ENCODE peak calls at places on chromosomes 4 and X, in seven cellular contexts. P is gastrocnemius medialis, E is right lobe of liver, S is transverse colon, G is NB4, R is esophagus squamous epithelium, Z is spleen. U is an unnamed sample.

GRCh38 chr4:189177130-189177529 is 763.5 kb upstream of the FRG1 start:
- DNase-seq in P (no peak), E (no peak), S (no peak), G (no peak), R (no peak), Z (no peak), U (no peak)

GRCh38 chr4:174580597-174580996 is 58.3 kb upstream of the HPGD start:
- DNase-seq in P (no peak), E (no peak), S (no peak), G (no peak), R (no peak), Z (no peak), U (no peak)

GRCh38 chrX:72060196-72060974 is 71.3 kb downstream of the RTL5 start:
- DNase-seq in P (no peak), E (no peak), S (no peak), G (no peak), R (no peak), Z (no peak), U (no peak)

GRCh38 chrX:153638436-153639176 is 8.4 kb upstream of the DUSP9 start:
- DNase-seq in P (no peak), E (no peak), S (no peak), G (no peak), R (no peak), Z (no peak), U (peak; percentile 77)

GRCh38 chrX:130245441-130245840 is 23.3 kb downstream of the ZNF280C start:
- DNase-seq in P (no peak), E (no peak), S (no peak), G (no peak), R (no peak), Z (no peak), U (no peak)

GRCh38 chr4:142416711-142417275 is 429.3 kb downstream of the INPP4B start:
- DNase-seq in P (no peak), E (no peak), S (no peak), G (no peak), R (no peak), Z (no peak), U (no peak)

GRCh38 chr4:2142630-2143427 is 83.7 kb downstream of the NAT8L start:
- DNase-seq in P (no peak), E (no peak), S (no peak), G (no peak), R (no peak), Z (no peak), U (no peak)

GRCh38 chr4:168631241-168632151 is 134.6 kb downstream of the PALLD start:
- DNase-seq in P (peak; percentile 34), E (peak; percentile 63), S (peak; percentile 60), G (peak; percentile 4), R (no peak), Z (peak; percentile 76), U (peak; percentile 91)

GRCh38 chrX:132741706-132742105 is 216.7 kb downstream of the HS6ST2 start:
- DNase-seq in P (no peak), E (no peak), S (no peak), G (no peak), R (no peak), Z (no peak), U (no peak)

GRCh38 chr4:98626350-98626749 is 32.1 kb downstream of the TSPAN5 start:
- DNase-seq in P (no peak), E (peak; percentile 25), S (no peak), G (no peak), R (no peak), Z (no peak), U (no peak)

GRCh38 chr4:140931904-140932303 is 175.7 kb upstream of the TBC1D9 start:
- DNase-seq in P (no peak), E (no peak), S (no peak), G (no peak), R (no peak), Z (no peak), U (no peak)

GRCh38 chr4:55545133-55545532 is 1.6 kb downstream of the CLOCK start:
- DNase-seq in P (no peak), E (no peak), S (no peak), G (peak; percentile 43), R (no peak), Z (no peak), U (no peak)

GRCh38 chr4:133188433-133189175 is 39.5 kb downstream of the PCDH10 start:
- DNase-seq in P (no peak), E (no peak), S (no peak), G (no peak), R (no peak), Z (no peak), U (no peak)

GRCh38 chr4:83024233-83024632 is 10.8 kb upstream of the COPS4 start:
- DNase-seq in P (no peak), E (no peak), S (no peak), G (no peak), R (no peak), Z (no peak), U (no peak)

DNA sequence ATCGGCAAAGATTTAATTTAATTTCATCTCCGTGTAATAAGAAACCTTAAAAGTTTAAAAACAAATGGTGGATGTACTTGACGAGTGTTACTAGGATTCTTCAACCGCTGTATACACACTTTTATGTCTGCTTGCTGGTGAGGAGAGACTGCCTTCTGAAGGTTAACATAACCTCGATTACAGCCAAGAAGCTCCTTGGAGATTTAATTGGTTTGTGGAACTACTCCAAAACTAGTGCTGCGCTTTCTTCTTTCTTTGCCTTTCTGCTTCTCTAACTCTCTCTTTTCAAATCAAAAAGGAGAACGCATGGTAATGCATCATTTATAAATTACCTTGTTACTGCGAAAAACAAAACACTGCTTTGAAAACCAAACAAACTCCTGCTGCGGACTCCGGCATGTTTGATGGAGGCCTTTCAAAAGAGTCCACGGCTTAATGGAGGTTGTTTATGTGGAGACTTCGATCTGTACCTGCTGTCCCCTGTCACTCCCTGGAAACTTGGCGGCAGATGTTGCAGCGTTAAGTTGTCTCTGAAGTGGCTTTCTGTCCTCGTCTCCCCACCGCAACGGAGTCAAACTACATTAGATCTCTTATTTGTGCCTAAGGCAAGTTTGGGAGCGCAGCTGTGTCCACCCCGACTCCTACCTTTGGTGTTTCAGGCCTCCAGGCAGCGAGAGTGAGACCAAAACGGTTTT is 108.9 kb downstream of the ANTXR2 start:
- DNase-seq in P (no peak), E (no peak), S (no peak), G (no peak), R (no peak), Z (no peak), U (no peak)
- H3K4me3 ChIP-seq in P (no peak overlapping the region), E (no peak overlapping the region), S (no peak overlapping the region), G (no peak overlapping the region), R (peak overlapping the region; percentile 32), Z (no peak overlapping the region), U (no peak overlapping the region)

GRCh38 chr4:6984611-6985115 is 58.5 kb upstream of the TADA2B start:
- DNase-seq in P (no peak), E (no peak), S (no peak), G (no peak), R (no peak), Z (no peak), U (no peak)

GRCh38 chr4:6987566-6987920 is 55.6 kb upstream of the TADA2B start:
- DNase-seq in P (no peak), E (peak; percentile 35), S (no peak), G (no peak), R (no peak), Z (no peak), U (peak; percentile 46)

GRCh38 chr4:6988016-6988715 is 55.0 kb upstream of the TADA2B start:
- DNase-seq in P (no peak), E (no peak), S (peak; percentile 33), G (peak; percentile 23), R (no peak), Z (no peak), U (peak; percentile 81)

GRCh38 chr4:6986067-6986780 is 56.9 kb upstream of the TADA2B start:
- DNase-seq in P (peak; percentile 76), E (peak; percentile 58), S (no peak), G (peak; percentile 80), R (no peak), Z (no peak), U (peak; percentile 59)

DNA sequence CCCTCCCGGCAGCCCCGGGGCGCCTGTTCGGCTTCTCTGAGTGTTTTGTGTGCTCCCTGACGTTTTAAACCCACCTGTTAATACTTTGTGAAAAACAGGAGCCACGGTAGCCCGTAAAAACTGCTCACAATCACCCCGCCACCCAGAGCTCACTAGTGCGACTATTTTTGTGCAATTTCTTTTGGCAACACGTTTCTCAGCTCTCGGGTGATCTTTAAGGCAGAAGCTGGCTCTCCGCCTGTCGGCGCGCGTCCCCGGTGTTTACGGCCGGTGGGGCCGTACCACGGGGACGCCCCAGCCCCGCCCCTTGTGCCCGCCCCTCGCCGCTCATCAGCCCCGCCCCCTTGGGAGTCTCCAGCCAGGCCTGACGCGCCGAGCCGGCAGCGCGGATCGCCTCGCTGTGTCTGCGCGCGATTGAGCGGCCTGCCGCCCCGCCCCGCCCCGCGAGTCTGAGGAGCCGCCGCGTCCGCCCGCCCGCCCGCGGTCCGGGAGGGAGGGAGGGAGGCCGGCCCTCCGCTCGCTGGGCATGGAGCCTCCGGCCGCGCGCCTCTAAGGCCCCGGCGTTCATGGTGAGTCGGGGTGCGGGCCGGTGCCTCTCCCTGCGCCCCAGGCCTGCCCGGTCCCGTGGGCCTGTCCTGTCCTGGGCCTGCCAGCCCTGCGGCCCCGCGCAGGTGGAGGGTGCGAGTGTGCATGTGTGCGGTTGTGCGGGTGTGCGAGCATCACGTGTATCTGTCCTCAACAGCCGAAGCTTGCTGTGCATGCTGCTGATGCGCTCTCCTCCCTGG is 56.2 kb upstream of the TADA2B start:
- DNase-seq in P (peak; percentile 94), E (peak; percentile 97), S (peak; percentile 96), G (peak; percentile 97), R (peak; percentile 53), Z (peak; percentile 99), U (peak; percentile 98)
- TF ChIP-seq POLR2A in P (peak; percentile 89), E (peak; percentile 55), S (peak; percentile 86), G (peak; percentile 69), R (peak; percentile 73), Z (peak; percentile 29), U (peak; percentile 29)

DNA sequence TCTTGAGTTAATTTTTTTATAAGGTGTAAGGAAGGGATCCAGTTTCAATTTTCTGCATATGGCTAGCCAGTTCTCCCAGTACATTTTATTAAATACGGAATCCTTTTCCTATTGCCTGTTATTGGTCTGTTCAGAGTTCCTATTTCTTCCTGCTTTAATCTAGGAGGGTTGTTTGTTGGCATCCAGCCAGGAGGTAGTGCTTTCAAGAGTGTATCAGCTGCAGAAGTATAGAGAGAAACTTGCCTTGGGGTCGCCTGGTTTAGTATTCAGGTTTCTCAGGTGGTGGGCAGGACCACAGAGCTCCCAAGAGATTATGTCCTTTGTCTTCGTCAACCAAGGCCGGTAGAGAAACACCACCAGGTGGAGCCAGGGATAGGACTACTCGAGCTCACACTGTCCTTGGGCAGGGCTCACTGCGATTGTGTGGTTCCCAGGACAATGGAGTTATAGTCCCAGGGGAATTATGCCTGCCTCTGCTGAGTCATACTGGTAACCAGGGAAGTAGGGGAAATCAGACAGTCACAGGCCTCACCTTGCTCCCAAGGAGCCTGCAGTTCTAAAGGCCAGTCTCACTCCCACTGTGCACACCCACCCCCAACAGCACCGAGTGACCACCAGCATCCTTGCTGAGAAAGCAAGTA is 168.1 kb downstream of the VSIG4 start:
- DNase-seq in P (no peak), E (no peak), S (peak; percentile 64), G (peak; percentile 77), R (no peak), Z (no peak), U (no peak)
- TF ChIP-seq CTCF in P (no peak), E (no peak), S (peak; percentile 42), G (peak; percentile 18), R (no peak), Z (no peak), U (no peak)

DNA sequence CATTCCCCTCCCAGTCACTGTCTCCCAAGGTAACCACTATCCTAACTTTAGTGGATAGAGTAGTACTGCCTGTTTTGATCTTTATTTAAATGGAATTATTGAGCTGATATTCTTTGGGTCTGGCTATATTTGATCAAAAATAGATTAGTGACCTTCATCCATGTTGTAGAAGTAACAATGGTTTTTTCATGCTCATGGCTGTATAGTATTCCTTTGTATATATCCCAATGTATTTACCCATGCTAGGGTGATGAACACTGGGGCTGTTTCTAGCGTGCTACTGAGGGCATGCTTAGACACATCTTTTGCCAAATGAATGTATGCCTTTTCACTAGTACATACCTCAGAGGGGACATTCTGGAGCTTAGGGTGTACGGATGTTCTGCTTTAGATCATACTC is 10.1 kb upstream of the MAGEA8 start:
- DNase-seq in P (no peak), E (no peak), S (no peak), G (no peak), R (no peak), Z (no peak), U (no peak)
- H3K4me3 ChIP-seq in P (no peak overlapping the region), E (no peak overlapping the region), S (no peak overlapping the region), G (no peak overlapping the region), R (no peak overlapping the region), Z (no peak overlapping the region), U (no peak overlapping the region)